ENCODE peak calls at places on chromosome 5, in seven cellular contexts. D, K, B, F, N, C and H are unnamed samples. For H3K4me1 and H3K27me3, the result is how much of the 10 kb centered on the place peaks cover.

GRCh38 chr5:164358531-164359259 is 853.3 kb downstream of the MAT2B start:
- DNase-seq in D (no peak), K (no peak), B (no peak), F (no peak), N (no peak), C (no peak), H (no peak)

GRCh38 chr5:115267617-115268016 is 4.9 kb upstream of the PGGT1B start:
- DNase-seq in D (no peak), K (no peak), B (no peak), F (no peak), N (no peak), C (no peak), H (no peak)

GRCh38 chr5:171493646-171494393 is 74.4 kb downstream of the FGF18 start:
- DNase-seq in D (no peak), K (no peak), B (no peak), F (no peak), N (no peak), C (no peak), H (no peak)

GRCh38 chr5:160461378-160461777 is 39.7 kb downstream of the PTTG1 start:
- DNase-seq in D (no peak), K (no peak), B (no peak), F (no peak), N (no peak), C (no peak), H (no peak)

GRCh38 chr5:79829260-79829659 is 139.6 kb downstream of the CMYA5 start:
- DNase-seq in D (no peak), K (no peak), B (no peak), F (peak), N (no peak), C (no peak), H (no peak)

GRCh38 chr5:169627551-169627950 is 9.5 kb upstream of the DOCK2 start:
- DNase-seq in D (no peak), K (no peak), B (no peak), F (no peak), N (no peak), C (no peak), H (no peak)

GRCh38 chr5:171092194-171092593 is 216.9 kb upstream of the TLX3 start:
- DNase-seq in D (peak), K (no peak), B (no peak), F (no peak), N (no peak), C (no peak), H (no peak)

GRCh38 chr5:6720561-6720921 is 7.3 kb downstream of the TENT4A start:
- DNase-seq in D (no peak), K (no peak), B (no peak), F (no peak), N (no peak), C (no peak), H (no peak)

GRCh38 chr5:154196955-154197652 is 6.6 kb downstream of the GALNT10 start:
- DNase-seq in D (no peak), K (peak), B (no peak), F (no peak), N (no peak), C (no peak), H (no peak)

GRCh38 chr5:37893414-37894134 is 53.7 kb upstream of the GDNF start:
- DNase-seq in D (no peak), K (no peak), B (no peak), F (no peak), N (no peak), C (no peak), H (no peak)

GRCh38 chr5:34526682-34527305 is 129.3 kb upstream of the RAI14 start:
- DNase-seq in D (no peak), K (no peak), B (no peak), F (no peak), N (no peak), C (no peak), H (no peak)

GRCh38 chr5:173676375-173676774 is 59.9 kb upstream of the BOD1 start:
- DNase-seq in D (no peak), K (no peak), B (no peak), F (no peak), N (no peak), C (no peak), H (no peak)

GRCh38 chr5:7474821-7475403 is 79.0 kb downstream of the ADCY2 start:
- DNase-seq in D (no peak), K (no peak), B (no peak), F (no peak), N (no peak), C (no peak), H (no peak)

GRCh38 chr5:91397791-91398190 is 14.7 kb upstream of the ARRDC3 start:
- DNase-seq in D (no peak), K (no peak), B (no peak), F (no peak), N (no peak), C (no peak), H (no peak)

GRCh38 chr5:171907731-171908343 is 98.6 kb downstream of the FBXW11 start:
- DNase-seq in D (peak), K (peak), B (no peak), F (no peak), N (peak), C (no peak), H (peak)

GRCh38 chr5:71586052-71586940 is 844 bp upstream of the MCCC2 start:
- DNase-seq in D (no peak), K (peak), B (no peak), F (peak), N (no peak), C (peak), H (no peak)

GRCh38 chr5:137902389-137903133 is 13.3 kb downstream of the PKD2L2 start:
- DNase-seq in D (no peak), K (no peak), B (no peak), F (no peak), N (no peak), C (no peak), H (no peak)

GRCh38 chr5:52648726-52649125 is 139.0 kb upstream of the ITGA1 start:
- DNase-seq in D (no peak), K (no peak), B (no peak), F (no peak), N (no peak), C (no peak), H (no peak)

GRCh38 chr5:150298701-150299451 is 3.8 kb downstream of the ARSI start:
- DNase-seq in D (no peak), K (no peak), B (no peak), F (no peak), N (peak), C (no peak), H (no peak)

GRCh38 chr5:181181650-181182565 is 23.1 kb downstream of the TRIM7 start:
- DNase-seq in D (peak), K (peak), B (no peak), F (no peak), N (peak), C (no peak), H (peak)

GRCh38 chr5:20129491-20129890 is 141.5 kb upstream of the CDH18 start:
- DNase-seq in D (no peak), K (no peak), B (no peak), F (no peak), N (no peak), C (no peak), H (no peak)

GRCh38 chr5:117623042-117623815 is 1048.6 kb upstream of the SEMA6A start:
- DNase-seq in D (no peak), K (no peak), B (no peak), F (no peak), N (no peak), C (no peak), H (no peak)

GRCh38 chr5:63959177-63959982 is 2.9 kb downstream of the HTR1A start:
- DNase-seq in D (no peak), K (no peak), B (no peak), F (peak), N (no peak), C (peak), H (no peak)

GRCh38 chr5:106940986-106941385 is 729.8 kb downstream of the EFNA5 start:
- DNase-seq in D (no peak), K (peak), B (no peak), F (no peak), N (no peak), C (no peak), H (no peak)

GRCh38 chr5:24059006-24059405 is 551.6 kb downstream of the PRDM9 start:
- DNase-seq in D (no peak), K (no peak), B (no peak), F (no peak), N (no peak), C (no peak), H (no peak)

GRCh38 chr5:54205453-54205852 is 104.9 kb downstream of the ARL15 start:
- DNase-seq in D (no peak), K (no peak), B (no peak), F (no peak), N (no peak), C (no peak), H (no peak)

GRCh38 chr5:118863345-118863744 is 125.0 kb downstream of the DTWD2 start:
- DNase-seq in D (no peak), K (no peak), B (no peak), F (no peak), N (no peak), C (no peak), H (no peak)

GRCh38 chr5:75622564-75622963 is 11.3 kb downstream of the ANKDD1B start:
- DNase-seq in D (peak), K (no peak), B (no peak), F (no peak), N (no peak), C (no peak), H (no peak)

GRCh38 chr5:169652057-169652456 is 15.0 kb downstream of the DOCK2 start:
- DNase-seq in D (no peak), K (no peak), B (no peak), F (no peak), N (no peak), C (no peak), H (peak)

GRCh38 chr5:79605560-79605959 is 6.7 kb upstream of the TENT2 start:
- DNase-seq in D (no peak), K (no peak), B (no peak), F (no peak), N (no peak), C (no peak), H (no peak)

GRCh38 chr5:10301842-10302610 is 5.7 kb downstream of the CMBL start:
- DNase-seq in D (no peak), K (no peak), B (no peak), F (no peak), N (peak), C (peak), H (peak)

GRCh38 chr5:172683696-172684464 is 42.8 kb downstream of the NEURL1B start:
- DNase-seq in D (no peak), K (no peak), B (no peak), F (no peak), N (no peak), C (no peak), H (no peak)

GRCh38 chr5:27191786-27192505 is 153.6 kb upstream of the CDH9 start:
- DNase-seq in D (no peak), K (no peak), B (no peak), F (no peak), N (no peak), C (no peak), H (no peak)

GRCh38 chr5:52624291-52624690 is 163.4 kb upstream of the ITGA1 start:
- DNase-seq in D (no peak), K (no peak), B (no peak), F (no peak), N (no peak), C (no peak), H (no peak)

GRCh38 chr5:134552301-134552700 is 26.8 kb downstream of the JADE2 start:
- DNase-seq in D (no peak), K (no peak), B (no peak), F (no peak), N (no peak), C (peak), H (peak)

GRCh38 chr5:134551891-134552290 is 26.4 kb downstream of the JADE2 start:
- DNase-seq in D (no peak), K (no peak), B (no peak), F (no peak), N (no peak), C (no peak), H (no peak)

GRCh38 chr5:134547999-134548626 is 22.6 kb downstream of the JADE2 start:
- DNase-seq in D (no peak), K (no peak), B (no peak), F (no peak), N (no peak), C (no peak), H (no peak)

GRCh38 chr5:134549714-134550113 is 24.2 kb downstream of the JADE2 start:
- DNase-seq in D (no peak), K (no peak), B (no peak), F (no peak), N (no peak), C (no peak), H (no peak)

GRCh38 chr5:134550271-134551214 is 25.1 kb downstream of the JADE2 start:
- DNase-seq in D (no peak), K (no peak), B (no peak), F (no peak), N (no peak), C (no peak), H (peak)
- H3K4me1 ChIP-seq in D (under half), K (under half), B (half or more), F (under half), N (under half), C (under half), H (half or more)

GRCh38 chr5:168489059-168489458 is 2.8 kb downstream of the RARS1 start:
- DNase-seq in D (no peak), K (no peak), B (no peak), F (no peak), N (no peak), C (no peak), H (no peak)

DNA sequence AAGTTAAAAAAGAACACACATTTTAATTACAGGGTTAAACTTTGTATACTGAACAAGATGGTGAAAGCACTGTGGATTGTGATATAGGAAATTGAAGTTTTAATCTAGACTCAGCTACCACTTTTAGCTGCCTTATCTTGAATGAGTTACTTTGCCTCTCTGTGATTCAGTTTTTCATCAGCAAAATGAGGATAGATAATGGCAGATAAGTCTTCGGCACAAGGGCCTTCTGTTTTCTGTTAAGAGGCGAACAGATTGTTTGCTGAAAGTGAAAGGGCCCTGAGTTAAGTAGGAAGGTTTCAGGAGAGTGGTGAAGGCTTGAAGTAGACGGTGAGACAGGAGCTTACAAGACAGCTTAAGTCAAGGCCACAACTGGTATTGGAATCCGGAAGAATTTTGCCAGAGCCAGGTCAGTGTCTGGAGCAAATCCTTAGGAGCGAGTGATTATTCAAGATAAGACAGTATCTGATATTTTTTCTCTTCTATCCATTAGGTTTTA is 7.8 kb downstream of the RARS1 start:
- DNase-seq in D (no peak), K (no peak), B (no peak), F (no peak), N (no peak), C (no peak), H (no peak)
- H3K27me3 ChIP-seq in D (under half), K (under half), B (under half), F (under half), N (under half), C (under half), H (under half)

GRCh38 chr5:14211818-14212799 is 69.0 kb downstream of the TRIO start:
- DNase-seq in D (no peak), K (no peak), B (no peak), F (no peak), N (no peak), C (no peak), H (no peak)
- TF ChIP-seq POLR2A in D (no peak), K (no peak), B (no peak), F (no peak), N (no peak), C (no peak), H (no peak)

DNA sequence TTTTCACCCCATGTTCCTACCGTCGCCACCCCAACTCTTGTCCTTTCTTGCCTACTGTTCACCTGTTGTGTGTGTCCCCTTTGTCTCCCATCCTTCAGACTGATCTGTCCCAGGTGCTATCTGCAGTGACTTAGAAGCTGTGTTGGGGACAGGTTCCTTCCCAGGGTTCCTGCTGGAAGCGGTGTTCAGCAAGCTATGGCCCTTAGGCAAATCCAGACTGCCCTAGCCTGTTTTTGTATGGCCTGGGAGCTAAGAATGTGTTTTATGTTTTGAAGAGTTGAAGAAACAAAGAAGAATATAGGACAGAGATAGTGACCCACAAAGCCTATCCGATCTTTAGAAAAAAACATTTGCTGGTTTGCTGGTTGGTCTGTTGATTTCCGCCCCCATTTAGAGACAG is 236.4 kb downstream of the GOLPH3 start:
- DNase-seq in D (no peak), K (no peak), B (no peak), F (no peak), N (no peak), C (no peak), H (no peak)
- H3K4me1 ChIP-seq in D (under half), K (under half), B (half or more), F (under half), N (under half), C (under half), H (under half)

GRCh38 chr5:59503223-59503622 is 390.3 kb downstream of the PDE4D start:
- DNase-seq in D (no peak), K (no peak), B (no peak), F (no peak), N (no peak), C (no peak), H (no peak)
- H3K27me3 ChIP-seq in D (under half), K (under half), B (under half), F (under half), N (under half), C (under half), H (under half)